ENCODE peak calls at places on chromosomes 3 and 15, in four cellular contexts. One of them, this sample, is unnamed.

GRCh38 chr3:177300039-177300833 is 103.0 kb upstream of the TBL1XR1 start:
- DNase-seq in heart right ventricle: no peak
- DNase-seq in astrocyte of the cerebellum: no peak
- DNase-seq in tibial nerve: no peak
- DNase-seq in this sample: no peak

GRCh38 chr3:185460719-185461350 is 38.0 kb downstream of the TMEM41A start:
- DNase-seq in tibial nerve: no peak
- DNase-seq in astrocyte of the cerebellum: peak; percentile 9
- DNase-seq in heart right ventricle: no peak
- DNase-seq in this sample: no peak

GRCh38 chr15:25329685-25330084 is 109.1 kb downstream of the UBE3A start:
- DNase-seq in astrocyte of the cerebellum: no peak
- DNase-seq in tibial nerve: no peak
- DNase-seq in heart right ventricle: no peak
- DNase-seq in this sample: no peak

GRCh38 chr3:178845446-178846118 is 226.0 kb downstream of the ZMAT3 start:
- DNase-seq in heart right ventricle: no peak
- DNase-seq in astrocyte of the cerebellum: peak; percentile 5
- DNase-seq in tibial nerve: no peak
- DNase-seq in this sample: no peak

GRCh38 chr3:172626241-172626640 is 84.6 kb downstream of the NCEH1 start:
- DNase-seq in astrocyte of the cerebellum: no peak
- DNase-seq in tibial nerve: no peak
- DNase-seq in heart right ventricle: no peak
- DNase-seq in this sample: no peak

GRCh38 chr3:61927332-61927731 is 366.0 kb downstream of the PTPRG start:
- DNase-seq in heart right ventricle: peak; percentile 91
- DNase-seq in tibial nerve: peak; percentile 57
- DNase-seq in astrocyte of the cerebellum: peak; percentile 99
- DNase-seq in this sample: peak; percentile 64

GRCh38 chr3:42667523-42668402 is 14.3 kb downstream of the ZBTB47 start:
- DNase-seq in heart right ventricle: no peak
- DNase-seq in astrocyte of the cerebellum: no peak
- DNase-seq in tibial nerve: no peak
- DNase-seq in this sample: peak; percentile 72

GRCh38 chr3:55252921-55253320 is 234.2 kb downstream of the WNT5A start:
- DNase-seq in astrocyte of the cerebellum: no peak
- DNase-seq in tibial nerve: no peak
- DNase-seq in heart right ventricle: no peak
- DNase-seq in this sample: no peak

GRCh38 chr3:19221081-19221480 is 72.8 kb downstream of the KCNH8 start:
- DNase-seq in heart right ventricle: no peak
- DNase-seq in astrocyte of the cerebellum: no peak
- DNase-seq in tibial nerve: no peak
- DNase-seq in this sample: no peak

This sample was measured in BE2C.